ENCODE peak calls at places on chromosome 22, in eight cellular contexts. J is amniotic stem cell; S is stromal cell of bone marrow; P is neuronal stem cell; Y is retinal pigment epithelial cell; H is Daoy; Z is Caco-2; L is CD4-positive, alpha-beta T cell. K is an unnamed sample.

GRCh38 chr22:23218867-23219251 is 38.5 kb downstream of the BCR start:
- DNase-seq in L (no peak), Y (peak), S (no peak), H (peak), Z (no peak), P (no peak), J (no peak), K (no peak)

GRCh38 chr22:19105867-19106802 is 16.1 kb downstream of the DGCR2 start:
- DNase-seq in S (no peak), Z (no peak), P (no peak), H (no peak), Y (no peak), L (peak), J (no peak), K (no peak)

GRCh38 chr22:46149493-46149997 is 781 bp upstream of the PPARA start:
- DNase-seq in L (peak), S (no peak), Z (no peak), P (peak), J (no peak), Y (peak), H (peak), K (peak)

GRCh38 chr22:46056169-46057041 is 79.4 kb upstream of the WNT7B start:
- DNase-seq in Z (no peak), P (no peak), H (peak), L (no peak), Y (no peak), S (no peak), J (no peak), K (no peak)

GRCh38 chr22:36336246-36337182 is 51.3 kb downstream of the MYH9 start:
- DNase-seq in L (no peak), Y (no peak), J (no peak), S (no peak), H (no peak), P (no peak), Z (no peak), K (no peak)

GRCh38 chr22:39927544-39927943 is 26.7 kb downstream of the GRAP2 start:
- DNase-seq in J (no peak), S (no peak), Z (peak), Y (no peak), L (no peak), P (no peak), H (no peak), K (no peak)

GRCh38 chr22:43847376-43848289 is 14.7 kb downstream of the SULT4A1 start:
- DNase-seq in L (no peak), Y (no peak), P (no peak), Z (no peak), H (no peak), J (no peak), S (no peak), K (no peak)

GRCh38 chr22:35197071-35197470 is 60.2 kb upstream of the HMGXB4 start:
- DNase-seq in Z (no peak), S (no peak), Y (no peak), J (no peak), H (no peak), P (no peak), L (no peak), K (no peak)

GRCh38 chr22:20998411-20999336 is 3.2 kb downstream of the THAP7 start:
- DNase-seq in J (no peak), L (no peak), H (no peak), S (no peak), Y (no peak), Z (no peak), P (no peak), K (no peak)

GRCh38 chr22:12601870-12602779 is 2925.9 kb upstream of the OR11H1 start:
- DNase-seq in J (no peak), P (no peak), L (no peak), Z (no peak), S (no peak), Y (no peak), H (peak), K (peak)

GRCh38 chr22:50529416-50530279 is at the start of gene TYMP:
- DNase-seq in S (no peak), Y (no peak), P (no peak), Z (no peak), H (no peak), J (no peak), L (peak), K (peak)

GRCh38 chr22:17917490-17917983 is 106.8 kb downstream of the MICAL3 start:
- DNase-seq in L (no peak), S (no peak), H (peak), J (no peak), P (no peak), Z (no peak), Y (no peak), K (peak)

GRCh38 chr22:23256986-23257888 is 76.9 kb downstream of the BCR start:
- DNase-seq in L (no peak), J (no peak), Z (no peak), Y (no peak), H (no peak), P (no peak), S (peak), K (no peak)

GRCh38 chr22:49639956-49640355 is 187.7 kb downstream of the BRD1 start:
- DNase-seq in L (no peak), Z (no peak), P (no peak), S (no peak), Y (no peak), H (no peak), J (no peak), K (no peak)

GRCh38 chr22:44697423-44698179 is 4.4 kb upstream of the PRR5 start:
- DNase-seq in S (peak), Z (peak), L (peak), P (peak), J (peak), H (peak), Y (no peak), K (peak)

GRCh38 chr22:19941365-19942070 is at the start of the genes COMT and TXNRD2:
- DNase-seq in P (no peak), Y (no peak), S (peak), J (no peak), Z (peak), L (peak), H (peak), K (peak)

GRCh38 chr22:46794491-46794890 is 32.0 kb downstream of the TBC1D22A start:
- DNase-seq in H (no peak), Z (no peak), L (no peak), Y (no peak), S (no peak), J (no peak), P (no peak), K (no peak)

GRCh38 chr22:38163844-38164577 is 17.6 kb downstream of the PLA2G6 start:
- DNase-seq in Z (peak), H (no peak), Y (no peak), L (no peak), J (no peak), P (no peak), S (no peak), K (no peak)

GRCh38 chr22:48745842-48746788 is 1081.6 kb downstream of the BRD1 start:
- DNase-seq in H (peak), S (no peak), Y (no peak), L (no peak), J (no peak), P (no peak), Z (no peak), K (no peak)

GRCh38 chr22:22358136-22358535 is 113.5 kb downstream of the VPREB1 start:
- DNase-seq in J (no peak), P (no peak), L (no peak), Z (no peak), Y (no peak), S (no peak), H (no peak), K (no peak)

GRCh38 chr22:41380993-41381328 is 781 bp upstream of the TEF start:
- DNase-seq in L (no peak), S (peak), Z (peak), J (peak), Y (peak), H (peak), P (no peak), K (peak)

GRCh38 chr22:36317658-36318271 is 64.8 kb downstream of the APOL1 start:
- DNase-seq in Y (no peak), L (no peak), J (no peak), P (no peak), H (no peak), S (no peak), Z (no peak), K (no peak)

GRCh38 chr22:24968066-24968561 is 15.6 kb downstream of the KIAA1671 start:
- DNase-seq in L (no peak), Y (no peak), H (peak), P (no peak), S (no peak), Z (peak), J (no peak), K (peak)

GRCh38 chr22:49242480-49242879 is 585.2 kb downstream of the BRD1 start:
- DNase-seq in Y (no peak), P (no peak), H (no peak), Z (no peak), S (no peak), J (no peak), L (no peak), K (no peak)

GRCh38 chr22:35630891-35631290 is 13.8 kb upstream of the MB start:
- DNase-seq in H (no peak), S (no peak), J (no peak), P (no peak), Y (no peak), Z (no peak), L (no peak), K (no peak)

GRCh38 chr22:36398602-36399472 is 11.1 kb upstream of the MYH9 start:
- DNase-seq in H (peak), S (no peak), Z (no peak), L (no peak), J (no peak), P (no peak), Y (no peak), K (peak)

GRCh38 chr22:45105281-45105700 is 58.4 kb upstream of the NUP50 start:
- DNase-seq in Z (peak), P (no peak), Y (peak), J (no peak), L (no peak), S (peak), H (peak), K (peak)

GRCh38 chr22:24002272-24002671 is 3.0 kb downstream of the GSTT4 start:
- DNase-seq in L (no peak), S (no peak), P (no peak), Z (no peak), J (no peak), H (no peak), Y (no peak), K (no peak)

GRCh38 chr22:24506802-24507438 is 11.8 kb downstream of the UPB1 start:
- DNase-seq in S (no peak), L (no peak), P (no peak), H (peak), Y (no peak), J (no peak), Z (no peak), K (no peak)

GRCh38 chr22:39117585-39118191 is 20.6 kb downstream of the APOBEC3H start:
- DNase-seq in Z (peak), Y (no peak), J (no peak), P (no peak), L (peak), H (peak), S (peak), K (no peak)

GRCh38 chr22:38062782-38063181 is 5.6 kb downstream of the PICK1 start:
- DNase-seq in P (no peak), Z (no peak), H (no peak), L (no peak), Y (no peak), J (no peak), S (no peak), K (no peak)

GRCh38 chr22:44818727-44819126 is 66.4 kb downstream of the ARHGAP8 start:
- DNase-seq in L (no peak), J (no peak), Z (no peak), Y (no peak), P (no peak), S (no peak), H (no peak), K (no peak)

GRCh38 chr22:17707526-17707925 is 66.7 kb downstream of the BID start:
- DNase-seq in Y (no peak), P (no peak), L (no peak), Z (no peak), J (no peak), S (no peak), H (no peak), K (no peak)

GRCh38 chr22:20741634-20742581 is 32.0 kb upstream of the SERPIND1 start:
- DNase-seq in Y (no peak), P (peak), L (peak), S (no peak), J (no peak), Z (peak), H (no peak), K (peak)

GRCh38 chr22:43260346-43260745 is 73.4 kb upstream of the TTLL12 start:
- DNase-seq in S (no peak), L (no peak), H (no peak), J (no peak), Z (no peak), Y (no peak), P (no peak), K (no peak)